ENCODE peak calls at places on chromosomes 5 and 9, in six cellular contexts. U is BJ, H is transverse colon, L is PC-9, C is upper lobe of right lung, T is uterus. M is an unnamed sample.

GRCh38 chr5:73564018-73564417 is 1.4 kb downstream of the ANKRA2 start:
- DNase-seq in C (no peak), L (no peak), U (no peak), T (no peak), H (no peak), M (no peak)

GRCh38 chr9:95724253-95724991 is 151.1 kb upstream of the ERCC6L2 start:
- DNase-seq in L (no peak), C (no peak), T (no peak), H (peak), U (no peak), M (no peak)

GRCh38 chr5:34924462-34924765 is 4.9 kb upstream of the DNAJC21 start:
- DNase-seq in C (no peak), T (no peak), U (no peak), L (no peak), H (no peak), M (no peak)

GRCh38 chr5:141477169-141477568 is 1.4 kb downstream of the PCDHGC3 start:
- DNase-seq in T (no peak), U (no peak), C (no peak), L (no peak), H (no peak), M (no peak)

GRCh38 chr5:136058031-136058971 is 29.5 kb downstream of the TGFBI start:
- DNase-seq in C (no peak), H (peak), T (peak), L (no peak), U (peak), M (peak)

GRCh38 chr5:83058718-83059117 is 18.5 kb downstream of the TMEM167A start:
- DNase-seq in H (no peak), T (no peak), U (no peak), L (no peak), C (no peak), M (no peak)

GRCh38 chr9:80885894-80886293 is 803.5 kb downstream of the TLE1 start:
- DNase-seq in U (no peak), C (no peak), H (no peak), L (no peak), T (no peak), M (no peak)

GRCh38 chr9:110069326-110070248 is 138.4 kb downstream of the C9orf152 start:
- DNase-seq in C (peak), H (no peak), T (peak), U (peak), L (no peak), M (no peak)

GRCh38 chr9:89419978-89420394 is 77.9 kb downstream of the SEMA4D start:
- DNase-seq in L (no peak), C (no peak), T (no peak), U (no peak), H (no peak), M (no peak)

GRCh38 chr5:177980776-177981175 is 15.3 kb downstream of the PROP1 start:
- DNase-seq in H (no peak), T (no peak), U (no peak), L (no peak), C (no peak), M (no peak)

GRCh38 chr9:4386819-4387218 is 87.0 kb upstream of the GLIS3 start:
- DNase-seq in L (no peak), C (no peak), H (no peak), T (no peak), U (no peak), M (no peak)

GRCh38 chr5:122311888-122312669 is at the start of gene SNCAIP:
- DNase-seq in T (peak), U (no peak), L (no peak), H (peak), C (peak), M (peak)

GRCh38 chr5:148469446-148470062 is 85.8 kb downstream of the FBXO38 start:
- DNase-seq in L (no peak), T (no peak), C (no peak), H (no peak), U (no peak), M (peak)

GRCh38 chr5:36875051-36875788 is 1.3 kb upstream of the NIPBL start:
- DNase-seq in H (peak), C (peak), L (peak), T (peak), U (no peak), M (no peak)

GRCh38 chr9:81556923-81557322 is 132.4 kb downstream of the TLE1 start:
- DNase-seq in H (no peak), C (no peak), T (no peak), U (no peak), L (no peak), M (no peak)

GRCh38 chr5:53161876-53162275 is 52.3 kb upstream of the MOCS2 start:
- DNase-seq in T (no peak), H (no peak), L (no peak), U (peak), C (no peak), M (no peak)

GRCh38 chr9:97388721-97389238 is 23.1 kb upstream of the TDRD7 start:
- DNase-seq in H (no peak), U (no peak), T (no peak), L (no peak), C (no peak), M (no peak)

GRCh38 chr5:109921735-109922395 is 232.1 kb downstream of the MAN2A1 start:
- DNase-seq in U (no peak), C (peak), H (no peak), T (no peak), L (no peak), M (no peak)

GRCh38 chr9:35258665-35259474 is 97.1 kb downstream of the UNC13B start:
- DNase-seq in C (peak), H (peak), T (peak), U (peak), L (peak), M (peak)

GRCh38 chr9:81053298-81054025 is 635.9 kb downstream of the TLE1 start:
- DNase-seq in H (no peak), L (no peak), C (no peak), U (no peak), T (no peak), M (no peak)

GRCh38 chr9:133090752-133091325 is 29.1 kb downstream of the CEL start:
- DNase-seq in U (no peak), L (no peak), C (peak), H (no peak), T (no peak), M (peak)

GRCh38 chr9:15018238-15018637 is 108.0 kb upstream of the FREM1 start:
- DNase-seq in H (no peak), L (no peak), C (no peak), U (no peak), T (no peak), M (no peak)

GRCh38 chr9:81559197-81559596 is 130.2 kb downstream of the TLE1 start:
- DNase-seq in T (no peak), L (no peak), H (no peak), U (no peak), C (no peak), M (no peak)

GRCh38 chr9:86079421-86080111 is 19.8 kb downstream of the GOLM1 start:
- DNase-seq in T (peak), U (no peak), L (peak), H (no peak), C (no peak), M (no peak)

GRCh38 chr9:87812375-87813118 is 70.1 kb upstream of the SPATA31E1 start:
- DNase-seq in H (no peak), C (no peak), T (no peak), L (peak), U (peak), M (no peak)

GRCh38 chr9:7721291-7721690 is 78.3 kb downstream of the DMAC1 start:
- DNase-seq in C (no peak), L (no peak), U (no peak), H (no peak), T (no peak), M (no peak)

GRCh38 chr5:36209664-36210063 is 32.1 kb downstream of the NADK2 start:
- DNase-seq in T (no peak), L (no peak), H (no peak), C (no peak), U (no peak), M (no peak)

GRCh38 chr5:128213833-128214232 is 130.3 kb downstream of the SLC12A2 start:
- DNase-seq in T (no peak), U (no peak), C (no peak), L (no peak), H (no peak), M (no peak)

GRCh38 chr5:133679534-133679933 is 67.2 kb upstream of the FSTL4 start:
- DNase-seq in L (no peak), U (no peak), C (no peak), T (no peak), H (no peak), M (peak)

GRCh38 chr9:130539473-130540223 is 39.7 kb upstream of the FUBP3 start:
- DNase-seq in C (no peak), T (peak), L (peak), H (peak), U (no peak), M (no peak)

GRCh38 chr9:137422668-137423000 is 328 bp downstream of the EXD3 start:
- DNase-seq in C (no peak), T (no peak), H (peak), U (no peak), L (peak), M (no peak)

GRCh38 chr5:120457839-120458507 is 6.1 kb upstream of the PRR16 start:
- DNase-seq in H (peak), L (peak), U (no peak), C (peak), T (peak), M (peak)

GRCh38 chr5:176597417-176598389 is 12.3 kb downstream of the GPRIN1 start:
- DNase-seq in H (no peak), C (no peak), U (no peak), L (no peak), T (no peak), M (no peak)

GRCh38 chr9:95772320-95773060 is 103.0 kb upstream of the ERCC6L2 start:
- DNase-seq in U (peak), L (no peak), C (no peak), H (peak), T (peak), M (no peak)

GRCh38 chr5:2658421-2658820 is 93.1 kb downstream of the IRX2 start:
- DNase-seq in L (no peak), C (no peak), H (no peak), T (no peak), U (no peak), M (peak)
- H3K4me3 ChIP-seq in L (no peak), C (no peak), H (no peak), T (no peak), U (no peak), M (no peak)

GRCh38 chr5:74766887-74767578 is at the start of the genes GFM2 and NSA2:
- DNase-seq in L (peak), T (peak), U (peak), C (peak), H (peak), M (peak)

GRCh38 chr5:74766348-74766886 is 500 bp downstream of the GFM2 start:
- DNase-seq in C (no peak), T (no peak), U (no peak), H (no peak), L (no peak), M (no peak)

GRCh38 chr5:74763504-74763903 is 3.4 kb downstream of the GFM2 start:
- DNase-seq in C (no peak), U (no peak), H (no peak), T (no peak), L (no peak), M (no peak)

GRCh38 chr5:74765929-74766328 is 988 bp downstream of the GFM2 start:
- DNase-seq in L (no peak), T (no peak), U (no peak), C (no peak), H (no peak), M (no peak)

GRCh38 chr5:74765201-74765600 is 1.7 kb downstream of the GFM2 start:
- DNase-seq in U (no peak), C (no peak), T (no peak), H (no peak), L (no peak), M (no peak)
- H3K4me3 ChIP-seq in U (no peak), C (no peak), T (no peak), H (no peak), L (peak), M (peak)

GRCh38 chr5:964821-965220 is 43.8 kb upstream of the NKD2 start:
- DNase-seq in H (no peak), T (no peak), L (no peak), U (no peak), C (no peak), M (peak)
- H3K4me3 ChIP-seq in H (no peak), T (no peak), L (no peak), U (no peak), C (peak), M (no peak)

DNA sequence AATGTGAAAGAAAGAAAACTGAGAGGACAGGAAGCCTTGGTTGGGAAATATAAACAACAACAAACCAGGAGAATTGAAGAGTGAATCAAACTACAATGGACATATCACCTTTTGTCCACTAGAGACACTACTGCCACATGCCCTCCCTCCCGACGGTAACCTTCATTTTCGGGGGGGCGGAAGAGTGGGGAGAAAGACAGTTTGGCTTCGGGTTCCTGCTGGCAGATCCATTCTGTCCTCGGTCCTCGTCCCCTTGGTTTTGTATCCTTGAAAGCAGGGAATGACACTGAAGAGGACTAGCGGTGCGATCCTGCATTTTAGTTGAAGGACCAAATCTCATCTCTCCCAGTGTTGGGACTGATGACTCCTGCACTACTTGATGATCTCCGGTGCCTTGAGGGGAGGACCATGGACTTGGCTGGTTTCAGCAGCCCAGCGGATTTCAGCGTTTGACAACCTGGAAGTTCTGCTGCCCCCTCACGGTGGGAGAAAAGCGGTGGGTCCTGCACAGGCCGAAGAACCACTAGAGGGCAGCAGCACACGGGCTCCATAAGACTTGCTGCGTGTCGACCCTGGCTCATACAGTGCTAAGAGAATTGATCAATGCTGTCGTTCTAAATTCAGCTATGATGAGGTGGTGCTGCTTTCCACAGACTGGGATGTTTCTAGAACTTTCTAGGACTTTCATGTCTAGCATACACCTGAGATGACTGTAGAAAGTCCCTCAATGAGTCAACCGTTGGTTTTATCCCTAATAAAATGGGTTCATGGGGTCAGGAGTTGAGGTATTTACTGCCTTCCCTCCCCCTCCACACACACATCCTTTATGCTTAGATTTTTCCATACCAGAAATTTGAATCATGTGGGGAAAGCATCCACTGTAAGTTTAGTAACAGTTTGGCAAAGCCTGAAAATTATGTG is 15.1 kb upstream of the ZNF131 start:
- DNase-seq in L (peak), T (peak), U (peak), C (peak), H (peak), M (peak)
- H3K4me3 ChIP-seq in L (peak), T (peak), U (peak), C (peak), H (no peak), M (peak)

DNA sequence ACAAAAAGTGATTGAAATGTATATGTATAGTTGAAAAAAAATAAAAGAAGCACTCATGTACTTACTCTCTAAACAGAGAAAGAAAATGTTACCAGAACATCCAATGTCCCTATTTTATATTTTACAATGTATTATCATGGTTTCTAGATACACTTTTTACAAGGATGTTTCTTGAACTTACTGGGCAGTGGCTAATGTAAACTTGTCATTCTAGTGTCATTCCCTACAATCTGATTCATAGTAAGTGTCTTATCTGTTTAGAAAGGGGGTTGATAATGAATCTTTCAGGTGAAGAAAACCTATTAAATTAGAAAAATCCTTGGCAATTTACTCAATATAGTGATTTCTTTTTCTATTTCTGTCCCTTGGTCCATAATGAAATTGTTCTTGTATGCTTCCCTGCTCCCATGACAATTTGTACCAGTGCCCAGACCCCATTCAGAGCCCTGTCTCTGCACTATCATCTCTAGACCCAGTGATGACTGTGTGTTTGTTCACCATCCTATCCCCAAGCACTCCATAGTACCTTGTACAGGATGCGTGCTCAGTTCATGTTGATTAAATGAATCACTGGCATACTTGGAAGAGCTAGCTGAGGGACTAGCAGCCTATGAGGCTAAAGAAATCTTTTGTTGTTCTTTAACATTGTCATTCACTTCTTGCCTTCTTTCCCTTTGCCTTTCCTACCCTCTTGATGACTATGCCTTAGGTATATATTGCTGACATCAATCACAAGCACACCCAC is 101.2 kb downstream of the HMHB1 start:
- DNase-seq in H (no peak), T (no peak), C (no peak), U (no peak), L (no peak), M (no peak)
- H3K4me3 ChIP-seq in H (no peak), T (no peak), C (no peak), U (no peak), L (no peak), M (no peak)

DNA sequence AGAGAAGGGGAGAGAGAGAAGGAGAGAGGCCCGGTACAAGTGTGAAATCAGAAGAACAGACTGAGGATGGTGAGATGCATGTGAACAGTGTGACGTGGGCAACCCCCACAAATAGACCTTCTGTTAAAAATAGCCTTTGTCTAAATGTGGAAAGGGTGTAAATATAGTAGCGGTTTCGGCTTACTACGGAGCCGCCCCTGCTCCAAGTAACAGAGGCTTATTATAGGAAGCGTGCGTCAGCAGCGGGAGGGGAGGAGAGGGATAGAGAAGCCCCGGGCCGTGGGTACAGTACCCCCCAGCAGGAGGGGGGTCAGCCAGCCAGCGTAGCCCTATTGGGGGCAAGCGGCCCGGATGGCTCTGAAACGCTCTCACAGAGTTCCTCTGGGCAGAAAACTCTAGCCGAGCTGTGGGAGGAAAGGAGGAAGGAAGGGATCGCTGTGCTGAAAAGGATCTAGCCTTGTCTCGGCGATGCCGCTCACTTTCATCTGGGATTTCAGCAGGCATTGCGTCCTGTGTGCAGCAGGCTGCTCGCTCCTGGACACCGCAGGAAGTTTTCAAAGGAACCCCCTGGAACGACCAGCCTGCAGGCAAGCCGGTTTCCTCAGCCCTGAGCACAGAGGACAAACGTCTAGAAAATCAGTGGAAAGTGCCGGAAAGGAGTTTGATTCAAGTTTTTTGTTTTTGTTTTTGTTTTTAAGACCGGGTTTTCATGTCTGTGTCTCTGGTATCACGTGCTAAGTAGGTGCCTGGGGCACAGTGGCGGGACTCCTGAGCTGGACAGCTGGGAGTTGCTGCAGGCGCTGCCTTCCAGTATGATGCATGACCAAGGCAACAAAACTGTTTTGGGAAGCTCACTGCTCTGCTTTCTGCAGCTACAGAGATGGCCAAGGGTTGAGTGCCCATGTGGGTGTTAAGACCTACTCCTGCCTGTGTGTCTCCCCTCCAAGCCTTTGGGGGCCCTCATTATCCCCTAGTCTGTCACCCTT is 146.6 kb downstream of the SEC61B start:
- DNase-seq in C (no peak), L (no peak), U (peak), T (peak), H (peak), M (no peak)
- H3K4me3 ChIP-seq in C (peak), L (no peak), U (peak), T (peak), H (peak), M (peak)

M was measured in coronary artery.